ENCODE peak calls at places on chromosome 10, in five cellular contexts. T, F, Z, N and E are unnamed samples.

GRCh38 chr10:54454271-54454670 is 346.8 kb downstream of the PCDH15 start:
- DNase-seq in T (no peak), F (no peak), Z (no peak), N (no peak), E (no peak)

GRCh38 chr10:49691588-49691987 is 12.1 kb downstream of the C10orf53 start:
- DNase-seq in T (no peak), F (no peak), Z (no peak), N (no peak), E (no peak)

GRCh38 chr10:8304861-8305260 is 250.4 kb downstream of the GATA3 start:
- DNase-seq in T (no peak), F (peak), Z (no peak), N (no peak), E (no peak)

GRCh38 chr10:98610301-98610700 is 163.6 kb upstream of the HPS1 start:
- DNase-seq in T (no peak), F (no peak), Z (no peak), N (no peak), E (no peak)

GRCh38 chr10:5442056-5442989 is 30.0 kb downstream of the NET1 start:
- DNase-seq in T (no peak), F (peak), Z (no peak), N (peak), E (no peak)

GRCh38 chr10:48554246-48554645 is 50.6 kb downstream of the ARHGAP22 start:
- DNase-seq in T (no peak), F (no peak), Z (no peak), N (no peak), E (no peak)

GRCh38 chr10:129697463-129698247 is 230.6 kb downstream of the MGMT start:
- DNase-seq in T (no peak), F (no peak), Z (no peak), N (no peak), E (no peak)

GRCh38 chr10:8137272-8137680 is 82.8 kb downstream of the GATA3 start:
- DNase-seq in T (no peak), F (no peak), Z (no peak), N (no peak), E (no peak)

GRCh38 chr10:73287441-73287840 is 35.0 kb upstream of the MRPS16 start:
- DNase-seq in T (no peak), F (no peak), Z (no peak), N (no peak), E (no peak)

GRCh38 chr10:120997313-120998102 is 146.3 kb downstream of the WDR11 start:
- DNase-seq in T (no peak), F (no peak), Z (no peak), N (no peak), E (no peak)

GRCh38 chr10:21083861-21084260 is 186.8 kb upstream of the NEBL start:
- DNase-seq in T (no peak), F (peak), Z (no peak), N (no peak), E (no peak)

GRCh38 chr10:6916601-6917000 is 336.5 kb upstream of the PRKCQ start:
- DNase-seq in T (no peak), F (no peak), Z (no peak), N (no peak), E (no peak)

GRCh38 chr10:6917125-6917524 is 337.0 kb upstream of the PRKCQ start:
- DNase-seq in T (no peak), F (no peak), Z (no peak), N (no peak), E (no peak)

GRCh38 chr10:6920072-6921019 is 340.3 kb upstream of the PRKCQ start:
- DNase-seq in T (no peak), F (peak), Z (peak), N (peak), E (peak)

GRCh38 chr10:6919077-6919476 is 339.0 kb upstream of the PRKCQ start:
- DNase-seq in T (no peak), F (no peak), Z (no peak), N (no peak), E (no peak)

DNA sequence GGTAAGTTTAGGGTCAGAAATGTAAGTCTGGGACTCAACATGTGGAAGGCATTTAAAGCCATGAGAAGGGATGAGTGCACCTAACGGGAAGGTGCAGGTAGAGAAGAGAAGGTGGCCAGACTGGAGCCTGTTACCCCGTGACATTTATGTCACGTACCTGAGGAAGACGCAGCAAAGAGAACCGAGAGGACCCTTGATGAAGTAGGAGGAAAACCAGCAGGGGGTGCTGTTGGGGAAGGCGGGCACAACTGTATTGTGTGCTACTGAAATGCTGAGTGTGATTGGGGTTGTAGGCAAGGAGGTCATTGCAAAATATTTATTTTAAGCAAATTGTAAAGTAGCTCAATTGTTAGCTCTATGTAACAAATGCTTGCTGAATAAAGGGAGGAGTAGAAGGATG is 338.2 kb upstream of the PRKCQ start:
- DNase-seq in T (no peak), F (no peak), Z (no peak), N (peak), E (peak)
- TF ChIP-seq CTCF in T (peak), F (no peak), Z (peak), N (peak), E (peak)

DNA sequence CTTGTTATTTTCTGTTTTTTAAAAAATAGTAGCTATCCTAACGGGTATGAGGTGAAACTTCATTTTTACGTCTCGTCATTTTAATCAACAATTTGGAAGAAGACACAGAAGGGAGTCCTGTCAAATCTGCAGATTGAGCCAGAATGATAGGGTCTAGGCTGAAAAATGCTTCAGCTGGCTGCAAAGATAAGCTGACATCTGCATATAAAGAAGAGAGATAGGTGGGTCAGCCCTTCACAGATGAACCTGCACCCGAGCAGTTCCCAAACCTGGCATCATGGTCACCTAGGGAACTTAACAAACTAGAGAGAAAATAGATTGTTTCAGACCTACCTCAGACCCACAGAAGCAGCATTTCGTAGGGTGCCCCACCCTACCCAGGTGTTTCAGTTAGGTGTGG is 35.2 kb upstream of the BMPR1A start:
- DNase-seq in T (no peak), F (no peak), Z (no peak), N (no peak), E (no peak)
- TF ChIP-seq CTCF in T (no peak), F (no peak), Z (no peak), N (no peak), E (no peak)

DNA sequence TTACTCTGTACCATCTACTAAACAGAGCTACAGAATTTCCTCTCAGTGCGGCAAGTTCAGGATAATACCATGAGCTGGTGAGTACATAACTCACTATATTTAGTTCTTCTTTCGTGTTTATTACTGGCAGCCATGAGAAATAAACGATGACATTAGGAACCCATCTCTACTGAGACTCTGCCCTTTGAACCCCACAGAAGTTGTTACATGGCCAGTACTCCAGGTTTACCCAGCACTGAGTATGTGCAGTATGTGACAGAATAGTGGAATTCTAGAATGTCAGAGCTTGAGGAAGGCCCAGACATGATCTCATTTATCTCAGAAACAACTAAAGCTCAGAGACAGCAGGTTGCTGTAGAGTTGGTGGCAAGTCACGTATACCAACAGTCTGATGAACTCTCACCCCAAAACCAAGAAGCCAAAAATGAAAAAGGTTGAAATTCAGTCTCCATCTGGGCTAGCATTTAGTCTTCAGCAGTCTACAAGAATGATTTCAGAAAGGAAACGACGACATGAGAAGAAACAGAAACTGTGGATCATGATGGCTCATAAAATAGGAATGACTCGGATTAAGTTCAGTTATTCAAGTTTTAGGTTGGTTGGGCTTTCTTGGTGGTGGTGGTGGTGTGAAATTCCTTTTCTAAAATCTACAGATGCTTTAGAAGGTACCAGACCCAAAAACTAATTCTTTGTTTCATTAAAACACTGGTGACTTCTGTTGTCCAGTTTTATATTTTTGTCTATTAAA is 78.5 kb downstream of the SORBS1 start:
- DNase-seq in T (no peak), F (no peak), Z (no peak), N (no peak), E (no peak)
- TF ChIP-seq CTCF in T (no peak), F (no peak), Z (no peak), N (no peak), E (no peak)

GRCh38 chr10:77493239-77493806 is 144.3 kb downstream of the KCNMA1 start:
- DNase-seq in T (no peak), F (no peak), Z (peak), N (no peak), E (no peak)

GRCh38 chr10:77496941-77497420 is 140.6 kb downstream of the KCNMA1 start:
- DNase-seq in T (no peak), F (no peak), Z (no peak), N (no peak), E (no peak)

GRCh38 chr10:77490915-77491314 is 146.7 kb downstream of the KCNMA1 start:
- DNase-seq in T (no peak), F (peak), Z (no peak), N (no peak), E (no peak)

GRCh38 chr10:77494789-77495541 is 142.6 kb downstream of the KCNMA1 start:
- DNase-seq in T (no peak), F (no peak), Z (no peak), N (no peak), E (no peak)

GRCh38 chr10:77493851-77494788 is 143.5 kb downstream of the KCNMA1 start:
- DNase-seq in T (no peak), F (peak), Z (no peak), N (no peak), E (no peak)
- TF ChIP-seq CTCF in T (peak), F (peak), Z (peak), N (no peak), E (no peak)

GRCh38 chr10:76035010-76035727 is 603.7 kb downstream of the LRMDA start:
- DNase-seq in T (no peak), F (no peak), Z (no peak), N (no peak), E (no peak)

GRCh38 chr10:76031769-76032441 is 600.5 kb downstream of the LRMDA start:
- DNase-seq in T (no peak), F (no peak), Z (no peak), N (no peak), E (no peak)

GRCh38 chr10:76032442-76033039 is 601.1 kb downstream of the LRMDA start:
- DNase-seq in T (no peak), F (no peak), Z (no peak), N (no peak), E (no peak)

GRCh38 chr10:76034236-76035009 is 603.0 kb downstream of the LRMDA start:
- DNase-seq in T (no peak), F (no peak), Z (no peak), N (no peak), E (no peak)

GRCh38 chr10:76033457-76034196 is 602.2 kb downstream of the LRMDA start:
- DNase-seq in T (no peak), F (peak), Z (no peak), N (no peak), E (no peak)
- TF ChIP-seq CTCF in T (no peak), F (no peak), Z (no peak), N (no peak), E (no peak)

DNA sequence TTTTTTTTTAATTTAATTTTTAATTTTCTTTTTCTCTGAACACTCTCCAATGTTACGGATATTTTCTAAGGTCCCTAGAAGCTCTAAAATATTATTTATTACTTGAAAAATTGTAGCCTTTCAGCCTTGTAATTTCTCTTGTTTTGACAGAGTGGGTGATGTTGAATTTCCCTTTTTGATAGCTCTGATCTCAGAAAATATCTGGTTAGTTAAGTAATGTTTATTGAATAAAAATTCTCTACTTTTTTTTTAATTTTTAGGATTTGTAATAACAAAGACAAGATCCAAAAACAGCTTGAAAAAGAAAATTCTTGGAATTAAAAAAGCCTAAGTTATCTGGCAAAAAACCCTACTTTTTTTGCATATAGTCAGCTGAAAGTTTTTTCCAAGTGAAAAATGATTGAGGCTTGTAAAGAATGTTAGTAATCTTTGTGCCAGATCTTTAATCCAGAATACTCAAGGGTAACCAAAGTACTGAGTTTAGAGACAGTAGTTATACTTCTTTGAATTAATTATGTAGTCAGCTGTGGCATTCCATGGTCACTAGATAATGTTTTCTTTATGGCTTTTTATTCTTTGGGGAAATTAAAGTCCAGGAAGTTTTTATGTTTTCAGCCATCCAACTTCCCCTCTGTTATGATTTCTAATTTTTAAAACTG is 26.8 kb downstream of the TBC1D12 start:
- DNase-seq in T (no peak), F (peak), Z (no peak), N (no peak), E (no peak)
- TF ChIP-seq CTCF in T (no peak), F (no peak), Z (no peak), N (no peak), E (no peak)